ENCODE peak calls at places on chromosomes 13 and 19, in four cellular contexts. One of them, this sample, is unnamed. For H3K9me3, the result is how much of the 10 kb centered on the place peaks cover.

GRCh38 chr19:10191347-10191746 is 3.4 kb downstream of the DNMT1 start:
- DNase-seq in thoracic aorta: no peak
- DNase-seq in left ventricle myocardium inferior: no peak
- DNase-seq in heart right ventricle: peak
- DNase-seq in this sample: peak

GRCh38 chr19:53864308-53864836 is 3.3 kb upstream of the MYADM start:
- DNase-seq in left ventricle myocardium inferior: no peak
- DNase-seq in thoracic aorta: no peak
- DNase-seq in heart right ventricle: no peak
- DNase-seq in this sample: no peak

GRCh38 chr13:79581870-79582315 is 100.9 kb downstream of the NDFIP2 start:
- DNase-seq in thoracic aorta: no peak
- DNase-seq in left ventricle myocardium inferior: peak
- DNase-seq in heart right ventricle: peak
- DNase-seq in this sample: no peak

GRCh38 chr13:66492479-66492878 is 737.7 kb downstream of the PCDH9 start:
- DNase-seq in left ventricle myocardium inferior: no peak
- DNase-seq in heart right ventricle: no peak
- DNase-seq in thoracic aorta: no peak
- DNase-seq in this sample: no peak

GRCh38 chr19:31418055-31418454 is 68.8 kb upstream of the TSHZ3 start:
- DNase-seq in left ventricle myocardium inferior: no peak
- DNase-seq in thoracic aorta: no peak
- DNase-seq in heart right ventricle: no peak
- DNase-seq in this sample: no peak

GRCh38 chr13:38399540-38399939 is 49.9 kb downstream of the UFM1 start:
- DNase-seq in thoracic aorta: no peak
- DNase-seq in left ventricle myocardium inferior: no peak
- DNase-seq in heart right ventricle: no peak
- DNase-seq in this sample: no peak

GRCh38 chr19:54792814-54793213 is 10.6 kb upstream of the KIR2DL4 start:
- DNase-seq in heart right ventricle: no peak
- DNase-seq in thoracic aorta: no peak
- DNase-seq in left ventricle myocardium inferior: no peak
- DNase-seq in this sample: no peak

GRCh38 chr19:39858541-39858940 is 12.4 kb upstream of the FBL start:
- DNase-seq in left ventricle myocardium inferior: peak
- DNase-seq in thoracic aorta: no peak
- DNase-seq in heart right ventricle: no peak
- DNase-seq in this sample: no peak

GRCh38 chr19:6796278-6796677 is 23.8 kb downstream of the VAV1 start:
- DNase-seq in heart right ventricle: no peak
- DNase-seq in thoracic aorta: no peak
- DNase-seq in left ventricle myocardium inferior: no peak
- DNase-seq in this sample: no peak

GRCh38 chr19:1471514-1472107 is 7.4 kb downstream of the C19orf25 start:
- DNase-seq in thoracic aorta: no peak
- DNase-seq in heart right ventricle: no peak
- DNase-seq in left ventricle myocardium inferior: no peak
- DNase-seq in this sample: no peak

GRCh38 chr19:19911150-19911549 is 10.4 kb downstream of the ZNF93 start:
- DNase-seq in heart right ventricle: no peak
- DNase-seq in left ventricle myocardium inferior: no peak
- DNase-seq in thoracic aorta: no peak
- DNase-seq in this sample: no peak

GRCh38 chr13:43484432-43485225 is 302.1 kb downstream of the ENOX1 start:
- DNase-seq in heart right ventricle: no peak
- DNase-seq in thoracic aorta: no peak
- DNase-seq in left ventricle myocardium inferior: no peak
- DNase-seq in this sample: no peak

GRCh38 chr13:50690020-50690419 is 153.5 kb downstream of the DLEU7 start:
- DNase-seq in left ventricle myocardium inferior: no peak
- DNase-seq in thoracic aorta: no peak
- DNase-seq in heart right ventricle: no peak
- DNase-seq in this sample: no peak

GRCh38 chr13:99316657-99317244 is 9.6 kb upstream of the GPR183 start:
- DNase-seq in heart right ventricle: no peak
- DNase-seq in thoracic aorta: no peak
- DNase-seq in left ventricle myocardium inferior: no peak
- DNase-seq in this sample: no peak

GRCh38 chr13:52447354-52447753 is 3.1 kb downstream of the VPS36 start:
- DNase-seq in heart right ventricle: no peak
- DNase-seq in thoracic aorta: no peak
- DNase-seq in left ventricle myocardium inferior: no peak
- DNase-seq in this sample: no peak

GRCh38 chr19:47125669-47125938 is 5.0 kb upstream of the SAE1 start:
- DNase-seq in heart right ventricle: no peak
- DNase-seq in left ventricle myocardium inferior: no peak
- DNase-seq in thoracic aorta: no peak
- DNase-seq in this sample: no peak
- H3K9me3 ChIP-seq in heart right ventricle: under half
- H3K9me3 ChIP-seq in left ventricle myocardium inferior: under half
- H3K9me3 ChIP-seq in thoracic aorta: under half
- H3K9me3 ChIP-seq in this sample: under half

DNA sequence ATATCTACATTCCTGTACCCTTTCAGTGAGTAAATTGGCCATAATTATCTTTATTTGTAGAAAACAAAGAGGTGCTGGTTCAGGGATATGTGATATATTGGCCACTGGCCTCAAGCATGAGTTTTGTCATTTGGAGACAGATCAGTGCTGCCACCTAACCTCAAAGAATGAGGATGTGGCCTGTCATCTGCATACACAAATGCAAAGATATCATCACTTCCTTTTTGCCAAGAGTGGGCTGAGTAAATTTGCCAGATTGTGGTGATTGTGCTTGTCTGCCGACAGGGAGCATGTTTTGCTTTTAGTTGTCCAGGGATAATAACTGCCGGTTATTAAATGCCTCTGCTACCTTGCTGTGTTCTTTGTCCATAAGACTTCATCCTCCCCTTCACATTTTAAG is 44.2 kb downstream of the WASF3 start:
- DNase-seq in thoracic aorta: no peak
- DNase-seq in heart right ventricle: no peak
- DNase-seq in left ventricle myocardium inferior: no peak
- DNase-seq in this sample: no peak
- TF ChIP-seq CTCF in thoracic aorta: no peak
- TF ChIP-seq CTCF in heart right ventricle: peak
- TF ChIP-seq CTCF in left ventricle myocardium inferior: peak
- TF ChIP-seq CTCF in this sample: no peak

GRCh38 chr19:15108145-15108844 is 1.1 kb downstream of the SYDE1 start:
- DNase-seq in thoracic aorta: no peak
- DNase-seq in left ventricle myocardium inferior: no peak
- DNase-seq in heart right ventricle: no peak
- DNase-seq in this sample: no peak
- H3K4me3 ChIP-seq in thoracic aorta: peak
- H3K4me3 ChIP-seq in left ventricle myocardium inferior: peak
- H3K4me3 ChIP-seq in heart right ventricle: peak
- H3K4me3 ChIP-seq in this sample: peak

DNA sequence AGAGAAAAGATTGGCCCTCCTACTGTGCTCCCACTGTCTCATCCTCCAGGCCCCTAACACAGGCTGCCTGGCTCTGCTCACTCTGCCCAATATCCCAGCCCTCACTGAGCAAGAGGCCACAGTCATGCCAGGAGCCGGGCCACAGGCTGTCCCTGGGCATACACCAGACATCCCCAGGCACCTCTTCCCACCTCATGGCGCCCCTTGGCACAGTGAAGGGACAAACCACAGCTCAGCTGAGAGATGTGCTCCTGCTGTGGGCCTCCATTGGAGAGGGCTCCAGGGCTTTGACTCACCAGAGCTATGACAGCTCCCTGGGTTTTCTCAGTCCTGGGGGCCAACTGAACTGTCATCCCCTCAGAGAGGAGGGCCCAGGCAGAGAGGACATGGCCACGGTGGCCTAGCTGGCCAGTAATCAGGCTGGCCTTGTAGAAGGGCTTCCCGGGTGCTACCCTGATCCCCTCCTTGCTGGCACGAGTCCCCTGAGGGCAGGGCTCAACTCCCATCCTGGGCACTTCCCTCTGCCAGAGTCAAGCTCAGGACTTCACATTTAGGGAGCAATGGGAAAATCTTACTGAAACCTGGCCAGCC is 220.9 kb downstream of the TUBA3C start:
- DNase-seq in heart right ventricle: no peak
- DNase-seq in thoracic aorta: no peak
- DNase-seq in left ventricle myocardium inferior: no peak
- DNase-seq in this sample: no peak
- H3K9me3 ChIP-seq in heart right ventricle: under half
- H3K9me3 ChIP-seq in thoracic aorta: under half
- H3K9me3 ChIP-seq in left ventricle myocardium inferior: under half
- H3K9me3 ChIP-seq in this sample: half or more

GRCh38 chr13:107447591-107447990 is 767.7 kb downstream of the LIG4 start:
- DNase-seq in thoracic aorta: no peak
- DNase-seq in left ventricle myocardium inferior: no peak
- DNase-seq in heart right ventricle: no peak
- DNase-seq in this sample: no peak

GRCh38 chr13:107450426-107450825 is 764.9 kb downstream of the LIG4 start:
- DNase-seq in heart right ventricle: no peak
- DNase-seq in left ventricle myocardium inferior: no peak
- DNase-seq in thoracic aorta: no peak
- DNase-seq in this sample: no peak

GRCh38 chr13:107452833-107453232 is 762.5 kb downstream of the LIG4 start:
- DNase-seq in thoracic aorta: no peak
- DNase-seq in heart right ventricle: no peak
- DNase-seq in left ventricle myocardium inferior: no peak
- DNase-seq in this sample: no peak

GRCh38 chr13:107456431-107456830 is 758.9 kb downstream of the LIG4 start:
- DNase-seq in thoracic aorta: no peak
- DNase-seq in heart right ventricle: no peak
- DNase-seq in left ventricle myocardium inferior: no peak
- DNase-seq in this sample: no peak

DNA sequence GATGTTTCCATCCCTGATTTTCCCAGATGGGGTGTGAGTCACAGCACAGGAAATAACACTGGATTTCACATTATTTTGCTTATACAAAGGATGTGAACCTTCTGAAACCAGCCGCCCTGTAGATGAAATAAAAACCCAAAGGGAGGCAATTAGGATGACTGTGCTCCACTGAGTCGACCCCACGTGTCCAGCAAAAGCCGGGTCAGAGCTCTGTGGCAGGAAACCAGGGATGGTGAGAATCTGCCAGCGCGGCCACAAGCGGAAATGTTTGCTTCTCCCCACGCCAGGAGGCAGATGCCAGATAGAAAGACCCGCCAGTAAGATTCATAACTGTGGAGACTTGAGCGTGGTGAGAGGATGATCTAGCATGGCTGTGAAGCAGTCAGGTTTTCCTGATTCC is 764.4 kb downstream of the LIG4 start:
- DNase-seq in left ventricle myocardium inferior: no peak
- DNase-seq in thoracic aorta: peak
- DNase-seq in heart right ventricle: peak
- DNase-seq in this sample: peak
- TF ChIP-seq CTCF in left ventricle myocardium inferior: no peak
- TF ChIP-seq CTCF in thoracic aorta: no peak
- TF ChIP-seq CTCF in heart right ventricle: no peak
- TF ChIP-seq CTCF in this sample: peak

GRCh38 chr19:35509018-35509652 is 4.3 kb downstream of the DMKN start:
- DNase-seq in thoracic aorta: no peak
- DNase-seq in heart right ventricle: no peak
- DNase-seq in left ventricle myocardium inferior: no peak
- DNase-seq in this sample: no peak
- H3K4me3 ChIP-seq in thoracic aorta: peak
- H3K4me3 ChIP-seq in heart right ventricle: no peak
- H3K4me3 ChIP-seq in left ventricle myocardium inferior: peak
- H3K4me3 ChIP-seq in this sample: no peak

DNA sequence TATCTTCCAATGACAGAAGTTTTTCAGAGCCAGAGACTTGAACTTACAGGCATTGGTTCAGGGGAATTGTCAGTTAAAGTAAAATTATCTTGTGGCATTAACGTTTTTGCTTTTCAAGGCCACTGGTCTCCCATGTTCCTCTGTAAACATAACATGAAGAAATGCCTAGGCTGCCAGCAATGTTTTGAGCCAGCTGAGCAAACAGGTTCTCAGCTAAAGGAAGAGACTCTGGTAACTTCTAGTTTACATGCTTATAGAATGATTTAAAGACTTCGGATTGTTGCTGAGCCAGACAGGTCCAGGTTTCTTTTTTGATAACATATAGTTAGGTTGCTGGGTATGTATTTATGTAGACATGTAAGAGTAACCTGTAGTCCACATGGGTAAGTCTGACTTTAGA is 35.7 kb downstream of the ZNF493 start:
- DNase-seq in left ventricle myocardium inferior: no peak
- DNase-seq in heart right ventricle: no peak
- DNase-seq in thoracic aorta: no peak
- DNase-seq in this sample: no peak
- H3K9me3 ChIP-seq in left ventricle myocardium inferior: half or more
- H3K9me3 ChIP-seq in heart right ventricle: under half
- H3K9me3 ChIP-seq in thoracic aorta: under half
- H3K9me3 ChIP-seq in this sample: under half

GRCh38 chr19:38209671-38210457 is 14.2 kb downstream of the DPF1 start:
- DNase-seq in heart right ventricle: peak
- DNase-seq in left ventricle myocardium inferior: peak
- DNase-seq in thoracic aorta: peak
- DNase-seq in this sample: no peak
- TF ChIP-seq CTCF in heart right ventricle: no peak
- TF ChIP-seq CTCF in left ventricle myocardium inferior: no peak
- TF ChIP-seq CTCF in thoracic aorta: no peak
- TF ChIP-seq CTCF in this sample: no peak

DNA sequence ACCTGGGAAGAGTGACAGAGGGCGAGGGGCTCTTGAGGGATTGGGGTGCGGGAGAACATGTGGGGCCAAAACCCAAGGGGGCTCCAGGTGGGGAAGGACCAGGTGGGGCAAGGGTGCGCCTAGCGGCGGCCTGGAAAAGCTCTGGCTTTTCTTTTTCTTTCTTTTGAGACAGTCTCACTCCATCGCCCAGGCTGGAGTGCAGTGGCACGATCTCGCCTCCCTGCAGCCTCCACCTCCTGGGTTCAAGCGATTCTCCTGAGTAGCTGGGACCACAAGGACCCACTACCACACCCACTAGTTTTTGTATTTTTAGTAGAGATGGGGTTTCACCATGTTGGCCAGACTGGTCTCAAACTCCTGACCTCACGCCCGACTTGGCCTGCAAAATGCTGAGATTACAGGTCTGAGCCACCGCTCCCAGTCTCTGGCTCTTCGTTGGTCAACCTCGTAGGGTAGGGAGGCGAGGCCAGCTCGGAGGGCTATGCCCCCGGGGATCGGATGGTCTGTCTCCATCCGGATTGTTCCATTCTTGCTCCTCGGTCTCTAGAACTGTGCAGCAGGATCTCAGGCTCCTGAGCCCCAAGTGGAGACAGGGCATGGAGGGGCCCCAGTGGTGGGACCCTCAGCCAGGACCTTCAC is 3.7 kb downstream of the GADD45B start:
- DNase-seq in heart right ventricle: no peak
- DNase-seq in thoracic aorta: no peak
- DNase-seq in left ventricle myocardium inferior: no peak
- DNase-seq in this sample: no peak
- H3K4me3 ChIP-seq in heart right ventricle: no peak
- H3K4me3 ChIP-seq in thoracic aorta: peak
- H3K4me3 ChIP-seq in left ventricle myocardium inferior: peak
- H3K4me3 ChIP-seq in this sample: peak